ENCODE peak calls at places on chromosomes 12 and 14, in five cellular contexts. One of them, this sample, is unnamed.

GRCh38 chr14:69928111-69928523 is 48.9 kb downstream of the SMOC1 start:
- DNase-seq in central memory CD8-positive, alpha-beta T cell: no peak
- DNase-seq in IMR-90: peak; percentile 89
- DNase-seq in GM12865: no peak
- DNase-seq in RPMI8226: no peak
- DNase-seq in this sample: no peak

GRCh38 chr14:77458249-77458950 is 507 bp downstream of the AHSA1 start:
- DNase-seq in IMR-90: peak; percentile 18
- DNase-seq in central memory CD8-positive, alpha-beta T cell: no peak
- DNase-seq in RPMI8226: peak; percentile 27
- DNase-seq in GM12865: peak; percentile 49
- DNase-seq in this sample: peak; percentile 33

GRCh38 chr12:81077686-81078441 is at the start of gene ACSS3:
- DNase-seq in IMR-90: no peak
- DNase-seq in RPMI8226: peak; percentile 15
- DNase-seq in GM12865: no peak
- DNase-seq in central memory CD8-positive, alpha-beta T cell: no peak
- DNase-seq in this sample: peak; percentile 10

GRCh38 chr12:6347367-6348338 is 5.8 kb upstream of the TNFRSF1A start:
- DNase-seq in GM12865: no peak
- DNase-seq in central memory CD8-positive, alpha-beta T cell: no peak
- DNase-seq in RPMI8226: no peak
- DNase-seq in IMR-90: peak; percentile 64
- DNase-seq in this sample: no peak

GRCh38 chr14:101579372-101580080 is 18.2 kb downstream of the DIO3 start:
- DNase-seq in IMR-90: no peak
- DNase-seq in central memory CD8-positive, alpha-beta T cell: no peak
- DNase-seq in GM12865: no peak
- DNase-seq in RPMI8226: no peak
- DNase-seq in this sample: no peak

GRCh38 chr12:53820503-53820902 is 68.7 kb upstream of the CISTR start:
- DNase-seq in RPMI8226: no peak
- DNase-seq in GM12865: no peak
- DNase-seq in central memory CD8-positive, alpha-beta T cell: no peak
- DNase-seq in IMR-90: peak; percentile 34
- DNase-seq in this sample: no peak

GRCh38 chr12:78473136-78473535 is 391.4 kb upstream of the SYT1 start:
- DNase-seq in central memory CD8-positive, alpha-beta T cell: no peak
- DNase-seq in GM12865: no peak
- DNase-seq in IMR-90: peak; percentile 56
- DNase-seq in RPMI8226: no peak
- DNase-seq in this sample: no peak

GRCh38 chr14:90458536-90458935 is 61.7 kb downstream of the CALM1 start:
- DNase-seq in RPMI8226: no peak
- DNase-seq in IMR-90: no peak
- DNase-seq in central memory CD8-positive, alpha-beta T cell: no peak
- DNase-seq in GM12865: no peak
- DNase-seq in this sample: no peak

GRCh38 chr14:97603201-97603600 is 806.0 kb downstream of the VRK1 start:
- DNase-seq in IMR-90: no peak
- DNase-seq in RPMI8226: no peak
- DNase-seq in central memory CD8-positive, alpha-beta T cell: peak; percentile 36
- DNase-seq in GM12865: peak; percentile 35
- DNase-seq in this sample: no peak

GRCh38 chr12:48969847-48970701 is 1.5 kb downstream of the WNT10B start:
- DNase-seq in RPMI8226: no peak
- DNase-seq in IMR-90: no peak
- DNase-seq in central memory CD8-positive, alpha-beta T cell: no peak
- DNase-seq in GM12865: no peak
- DNase-seq in this sample: peak; percentile 77

GRCh38 chr12:32896438-32897275 is at the start of gene PKP2:
- DNase-seq in central memory CD8-positive, alpha-beta T cell: no peak
- DNase-seq in GM12865: no peak
- DNase-seq in IMR-90: no peak
- DNase-seq in RPMI8226: peak; percentile 96
- DNase-seq in this sample: peak; percentile 77

GRCh38 chr14:71527807-71528206 is 404.4 kb upstream of the RGS6 start:
- DNase-seq in GM12865: no peak
- DNase-seq in RPMI8226: no peak
- DNase-seq in IMR-90: no peak
- DNase-seq in central memory CD8-positive, alpha-beta T cell: no peak
- DNase-seq in this sample: no peak

GRCh38 chr14:56730468-56731145 is 79.7 kb downstream of the OTX2 start:
- DNase-seq in GM12865: no peak
- DNase-seq in central memory CD8-positive, alpha-beta T cell: no peak
- DNase-seq in IMR-90: no peak
- DNase-seq in RPMI8226: no peak
- DNase-seq in this sample: no peak

GRCh38 chr14:68874746-68875155 is 81.9 kb upstream of the ZFP36L1 start:
- DNase-seq in IMR-90: no peak
- DNase-seq in central memory CD8-positive, alpha-beta T cell: no peak
- DNase-seq in RPMI8226: no peak
- DNase-seq in GM12865: no peak
- DNase-seq in this sample: no peak

GRCh38 chr12:39623919-39624318 is 4.3 kb upstream of the ABCD2 start:
- DNase-seq in RPMI8226: no peak
- DNase-seq in central memory CD8-positive, alpha-beta T cell: no peak
- DNase-seq in GM12865: peak; percentile 20
- DNase-seq in IMR-90: no peak
- DNase-seq in this sample: peak; percentile 43

GRCh38 chr12:120538281-120539156 is 4.4 kb downstream of the RNF10 start:
- DNase-seq in GM12865: peak; percentile 49
- DNase-seq in RPMI8226: peak; percentile 92
- DNase-seq in central memory CD8-positive, alpha-beta T cell: no peak
- DNase-seq in IMR-90: peak; percentile 53
- DNase-seq in this sample: no peak

GRCh38 chr12:114192013-114192412 is 213.9 kb downstream of the TBX5 start:
- DNase-seq in IMR-90: no peak
- DNase-seq in RPMI8226: no peak
- DNase-seq in GM12865: no peak
- DNase-seq in central memory CD8-positive, alpha-beta T cell: no peak
- DNase-seq in this sample: no peak

GRCh38 chr12:117100251-117100650 is 1.0 kb upstream of the TESC start:
- DNase-seq in central memory CD8-positive, alpha-beta T cell: no peak
- DNase-seq in RPMI8226: peak; percentile 18
- DNase-seq in GM12865: no peak
- DNase-seq in IMR-90: peak; percentile 16
- DNase-seq in this sample: no peak

GRCh38 chr14:34227834-34228662 is 234.0 kb downstream of the SPTSSA start:
- DNase-seq in IMR-90: peak; percentile 44
- DNase-seq in central memory CD8-positive, alpha-beta T cell: no peak
- DNase-seq in GM12865: peak; percentile 52
- DNase-seq in RPMI8226: peak; percentile 66
- DNase-seq in this sample: peak; percentile 76

GRCh38 chr14:93970967-93971634 is 5.3 kb downstream of the ASB2 start:
- DNase-seq in central memory CD8-positive, alpha-beta T cell: no peak
- DNase-seq in RPMI8226: peak; percentile 56
- DNase-seq in GM12865: peak; percentile 88
- DNase-seq in IMR-90: peak; percentile 18
- DNase-seq in this sample: peak; percentile 76

GRCh38 chr12:128959931-128960330 is 106.7 kb downstream of the GLT1D1 start:
- DNase-seq in central memory CD8-positive, alpha-beta T cell: no peak
- DNase-seq in GM12865: no peak
- DNase-seq in RPMI8226: no peak
- DNase-seq in IMR-90: no peak
- DNase-seq in this sample: no peak

GRCh38 chr14:22558221-22558913 is 30.7 kb downstream of the DAD1 start:
- DNase-seq in central memory CD8-positive, alpha-beta T cell: no peak
- DNase-seq in RPMI8226: no peak
- DNase-seq in IMR-90: no peak
- DNase-seq in GM12865: peak; percentile 80
- DNase-seq in this sample: no peak

GRCh38 chr12:32988982-32989381 is 92.4 kb upstream of the PKP2 start:
- DNase-seq in GM12865: no peak
- DNase-seq in central memory CD8-positive, alpha-beta T cell: no peak
- DNase-seq in IMR-90: no peak
- DNase-seq in RPMI8226: no peak
- DNase-seq in this sample: no peak

GRCh38 chr14:76936483-76936882 is 92.0 kb downstream of the IRF2BPL start:
- DNase-seq in central memory CD8-positive, alpha-beta T cell: no peak
- DNase-seq in IMR-90: peak; percentile 54
- DNase-seq in RPMI8226: no peak
- DNase-seq in GM12865: no peak
- DNase-seq in this sample: no peak

GRCh38 chr12:1234073-1234472 is 243.1 kb downstream of the ERC1 start:
- DNase-seq in GM12865: no peak
- DNase-seq in central memory CD8-positive, alpha-beta T cell: no peak
- DNase-seq in IMR-90: peak; percentile 49
- DNase-seq in RPMI8226: no peak
- DNase-seq in this sample: no peak

GRCh38 chr14:23636317-23637211 is at the start of gene DHRS2:
- DNase-seq in GM12865: no peak
- DNase-seq in IMR-90: no peak
- DNase-seq in central memory CD8-positive, alpha-beta T cell: no peak
- DNase-seq in RPMI8226: no peak
- DNase-seq in this sample: no peak

GRCh38 chr12:71627438-71628002 is 36.1 kb downstream of the ZFC3H1 start:
- DNase-seq in central memory CD8-positive, alpha-beta T cell: no peak
- DNase-seq in IMR-90: no peak
- DNase-seq in RPMI8226: no peak
- DNase-seq in GM12865: no peak
- DNase-seq in this sample: no peak

GRCh38 chr12:113954547-113954946 is 11.6 kb downstream of the RBM19 start:
- DNase-seq in IMR-90: no peak
- DNase-seq in GM12865: no peak
- DNase-seq in RPMI8226: no peak
- DNase-seq in central memory CD8-positive, alpha-beta T cell: no peak
- DNase-seq in this sample: no peak

GRCh38 chr14:74438351-74438915 is 12.4 kb upstream of the SYNDIG1L start:
- DNase-seq in GM12865: no peak
- DNase-seq in central memory CD8-positive, alpha-beta T cell: no peak
- DNase-seq in IMR-90: no peak
- DNase-seq in RPMI8226: no peak
- DNase-seq in this sample: no peak

GRCh38 chr12:131131077-131131807 is 177.5 kb downstream of the ADGRD1 start:
- DNase-seq in IMR-90: no peak
- DNase-seq in RPMI8226: no peak
- DNase-seq in central memory CD8-positive, alpha-beta T cell: peak; percentile 7
- DNase-seq in GM12865: no peak
- DNase-seq in this sample: no peak

GRCh38 chr14:98189521-98189920 is 1082.5 kb downstream of the BCL11B start:
- DNase-seq in GM12865: no peak
- DNase-seq in IMR-90: no peak
- DNase-seq in central memory CD8-positive, alpha-beta T cell: peak; percentile 22
- DNase-seq in RPMI8226: no peak
- DNase-seq in this sample: no peak

GRCh38 chr12:91620949-91621348 is 438.3 kb upstream of the DCN start:
- DNase-seq in GM12865: no peak
- DNase-seq in central memory CD8-positive, alpha-beta T cell: no peak
- DNase-seq in IMR-90: peak; percentile 12
- DNase-seq in RPMI8226: no peak
- DNase-seq in this sample: no peak

GRCh38 chr12:75815756-75816155 is 215.8 kb downstream of the PHLDA1 start:
- DNase-seq in GM12865: no peak
- DNase-seq in RPMI8226: no peak
- DNase-seq in IMR-90: peak; percentile 62
- DNase-seq in central memory CD8-positive, alpha-beta T cell: no peak
- DNase-seq in this sample: no peak

GRCh38 chr14:104975481-104976197 is 2.5 kb downstream of the AHNAK2 start:
- DNase-seq in central memory CD8-positive, alpha-beta T cell: no peak
- DNase-seq in IMR-90: no peak
- DNase-seq in GM12865: peak; percentile 38
- DNase-seq in RPMI8226: peak; percentile 45
- DNase-seq in this sample: peak; percentile 68

GRCh38 chr12:93275589-93275988 is 102.1 kb upstream of the NUDT4 start:
- DNase-seq in central memory CD8-positive, alpha-beta T cell: no peak
- DNase-seq in GM12865: no peak
- DNase-seq in IMR-90: no peak
- DNase-seq in RPMI8226: no peak
- DNase-seq in this sample: no peak

GRCh38 chr14:50944647-50945413 is 547 bp upstream of the PYGL start:
- DNase-seq in IMR-90: peak; percentile 35
- DNase-seq in RPMI8226: no peak
- DNase-seq in central memory CD8-positive, alpha-beta T cell: no peak
- DNase-seq in GM12865: no peak
- DNase-seq in this sample: peak; percentile 41

GRCh38 chr12:41205070-41205715 is 17.1 kb downstream of the PDZRN4 start:
- DNase-seq in central memory CD8-positive, alpha-beta T cell: no peak
- DNase-seq in IMR-90: no peak
- DNase-seq in GM12865: no peak
- DNase-seq in RPMI8226: no peak
- DNase-seq in this sample: no peak

This sample was measured in GM13976.